ENCODE peak calls at places on chromosome 12, in ten cellular contexts. One of them, this sample, is unnamed.

GRCh38 chr12:5521456-5522325 is 89.8 kb downstream of the NTF3 start:
- DNase-seq in foreskin fibroblast: no peak
- DNase-seq in BJ: no peak
- DNase-seq in neuronal stem cell: no peak
- DNase-seq in H1: peak; percentile 39
- DNase-seq in stomach: no peak
- DNase-seq in astrocyte of the spinal cord: no peak
- DNase-seq in K562: no peak
- DNase-seq in mesenchymal stem cell: no peak
- DNase-seq in ovary: no peak
- DNase-seq in this sample: no peak

GRCh38 chr12:52884526-52885293 is 20.2 kb downstream of the KRT8 start:
- DNase-seq in mesenchymal stem cell: peak; percentile 64
- DNase-seq in H1: peak; percentile 98
- DNase-seq in astrocyte of the spinal cord: peak; percentile 36
- DNase-seq in neuronal stem cell: peak; percentile 78
- DNase-seq in BJ: no peak
- DNase-seq in ovary: peak; percentile 47
- DNase-seq in stomach: peak; percentile 87
- DNase-seq in foreskin fibroblast: peak; percentile 74
- DNase-seq in K562: peak; percentile 83
- DNase-seq in this sample: no peak

GRCh38 chr12:76329163-76329562 is 19.1 kb downstream of the BBS10 start:
- DNase-seq in astrocyte of the spinal cord: peak; percentile 63
- DNase-seq in foreskin fibroblast: peak; percentile 93
- DNase-seq in mesenchymal stem cell: peak; percentile 65
- DNase-seq in stomach: no peak
- DNase-seq in H1: no peak
- DNase-seq in K562: peak; percentile 30
- DNase-seq in neuronal stem cell: no peak
- DNase-seq in ovary: no peak
- DNase-seq in BJ: peak; percentile 76
- DNase-seq in this sample: no peak

GRCh38 chr12:130031571-130032189 is 127.9 kb upstream of the TMEM132D start:
- DNase-seq in stomach: peak; percentile 56
- DNase-seq in foreskin fibroblast: peak; percentile 6
- DNase-seq in K562: peak; percentile 71
- DNase-seq in mesenchymal stem cell: peak; percentile 3
- DNase-seq in BJ: no peak
- DNase-seq in neuronal stem cell: peak; percentile 66
- DNase-seq in H1: peak; percentile 99
- DNase-seq in ovary: no peak
- DNase-seq in astrocyte of the spinal cord: peak; percentile 2
- DNase-seq in this sample: peak; percentile 31

GRCh38 chr12:81332054-81332453 is 254.2 kb downstream of the ACSS3 start:
- DNase-seq in astrocyte of the spinal cord: peak; percentile 1
- DNase-seq in K562: no peak
- DNase-seq in H1: no peak
- DNase-seq in foreskin fibroblast: peak; percentile 6
- DNase-seq in neuronal stem cell: no peak
- DNase-seq in ovary: no peak
- DNase-seq in mesenchymal stem cell: no peak
- DNase-seq in stomach: no peak
- DNase-seq in BJ: no peak
- DNase-seq in this sample: no peak

GRCh38 chr12:58041441-58041840 is 100.1 kb downstream of the ATP23 start:
- DNase-seq in BJ: no peak
- DNase-seq in mesenchymal stem cell: no peak
- DNase-seq in foreskin fibroblast: no peak
- DNase-seq in H1: no peak
- DNase-seq in astrocyte of the spinal cord: no peak
- DNase-seq in neuronal stem cell: no peak
- DNase-seq in ovary: no peak
- DNase-seq in K562: no peak
- DNase-seq in stomach: no peak
- DNase-seq in this sample: no peak

GRCh38 chr12:20024194-20024593 is 344.1 kb upstream of the PDE3A start:
- DNase-seq in K562: no peak
- DNase-seq in stomach: no peak
- DNase-seq in neuronal stem cell: no peak
- DNase-seq in foreskin fibroblast: peak; percentile 68
- DNase-seq in BJ: peak; percentile 13
- DNase-seq in astrocyte of the spinal cord: no peak
- DNase-seq in ovary: no peak
- DNase-seq in H1: no peak
- DNase-seq in mesenchymal stem cell: peak; percentile 49
- DNase-seq in this sample: no peak

GRCh38 chr12:77047341-77048202 is 17.8 kb downstream of the E2F7 start:
- DNase-seq in astrocyte of the spinal cord: no peak
- DNase-seq in stomach: no peak
- DNase-seq in K562: no peak
- DNase-seq in mesenchymal stem cell: no peak
- DNase-seq in neuronal stem cell: no peak
- DNase-seq in ovary: no peak
- DNase-seq in foreskin fibroblast: peak; percentile 58
- DNase-seq in H1: no peak
- DNase-seq in BJ: no peak
- DNase-seq in this sample: no peak

GRCh38 chr12:116577149-116577548 is 18.0 kb downstream of the MAP1LC3B2 start:
- DNase-seq in K562: no peak
- DNase-seq in ovary: no peak
- DNase-seq in H1: no peak
- DNase-seq in mesenchymal stem cell: no peak
- DNase-seq in neuronal stem cell: no peak
- DNase-seq in BJ: no peak
- DNase-seq in stomach: no peak
- DNase-seq in astrocyte of the spinal cord: no peak
- DNase-seq in foreskin fibroblast: peak; percentile 41
- DNase-seq in this sample: no peak

DNA sequence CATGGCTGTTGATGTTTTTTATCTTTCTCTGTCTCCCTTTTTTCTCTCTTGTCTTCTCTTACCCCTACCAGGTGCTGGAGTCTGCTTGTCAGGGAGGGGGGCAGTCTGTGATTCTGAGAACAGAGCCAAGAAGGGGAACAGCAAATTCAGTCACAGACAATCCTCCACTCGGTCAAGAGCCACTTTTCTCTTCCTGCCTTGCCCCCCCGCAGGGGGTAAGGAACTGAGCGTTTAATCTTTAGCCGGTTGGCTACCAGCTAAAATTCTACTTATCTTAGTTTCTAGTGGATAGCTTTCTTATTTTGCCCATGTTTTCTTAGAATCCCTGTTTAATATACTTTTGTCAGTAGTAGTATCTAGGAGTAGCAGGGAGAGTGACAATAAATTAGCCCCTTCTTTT is 1.9 kb downstream of the RIMKLB start:
- DNase-seq in stomach: no peak
- DNase-seq in neuronal stem cell: no peak
- DNase-seq in K562: peak; percentile 48
- DNase-seq in H1: no peak
- DNase-seq in astrocyte of the spinal cord: no peak
- DNase-seq in foreskin fibroblast: no peak
- DNase-seq in mesenchymal stem cell: no peak
- DNase-seq in BJ: no peak
- DNase-seq in ovary: no peak
- DNase-seq in this sample: no peak
- H3K4me3 ChIP-seq in stomach: no peak overlapping the region
- H3K4me3 ChIP-seq in neuronal stem cell: peak overlapping the region; percentile 18
- H3K4me3 ChIP-seq in K562: peak overlapping the region; percentile 9
- H3K4me3 ChIP-seq in H1: peak overlapping the region; percentile 92
- H3K4me3 ChIP-seq in astrocyte of the spinal cord: no peak overlapping the region
- H3K4me3 ChIP-seq in foreskin fibroblast: no peak overlapping the region
- H3K4me3 ChIP-seq in mesenchymal stem cell: peak overlapping the region; percentile 92
- H3K4me3 ChIP-seq in BJ: no peak overlapping the region
- H3K4me3 ChIP-seq in ovary: no peak overlapping the region
- H3K4me3 ChIP-seq in this sample: no peak overlapping the region

DNA sequence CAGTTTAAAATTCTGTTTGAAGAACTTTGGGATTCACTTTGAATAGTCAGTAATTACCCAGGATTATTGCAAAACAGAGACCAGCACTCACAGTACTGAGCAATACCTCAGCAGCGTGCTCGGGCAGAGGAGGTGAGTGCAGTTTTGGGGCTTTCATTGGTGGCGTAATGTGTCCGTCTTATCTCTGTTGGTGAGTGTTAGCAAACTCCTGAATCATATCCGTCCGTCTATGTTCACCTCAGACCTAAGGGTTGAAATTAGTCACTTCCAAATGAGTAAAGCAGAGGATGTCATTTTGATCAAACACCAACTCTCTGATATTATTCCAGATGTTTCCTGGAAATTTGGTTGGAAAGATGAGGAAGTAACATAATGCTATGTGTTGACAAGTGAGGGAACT is 82.8 kb downstream of the BORCS5 start:
- DNase-seq in mesenchymal stem cell: peak; percentile 41
- DNase-seq in astrocyte of the spinal cord: peak; percentile 49
- DNase-seq in ovary: no peak
- DNase-seq in K562: no peak
- DNase-seq in H1: no peak
- DNase-seq in neuronal stem cell: no peak
- DNase-seq in BJ: no peak
- DNase-seq in foreskin fibroblast: no peak
- DNase-seq in stomach: no peak
- DNase-seq in this sample: no peak
- H3K4me3 ChIP-seq in mesenchymal stem cell: no peak overlapping the region
- H3K4me3 ChIP-seq in astrocyte of the spinal cord: no peak overlapping the region
- H3K4me3 ChIP-seq in ovary: no peak overlapping the region
- H3K4me3 ChIP-seq in K562: no peak overlapping the region
- H3K4me3 ChIP-seq in H1: no peak overlapping the region
- H3K4me3 ChIP-seq in neuronal stem cell: no peak overlapping the region
- H3K4me3 ChIP-seq in BJ: no peak overlapping the region
- H3K4me3 ChIP-seq in foreskin fibroblast: no peak overlapping the region
- H3K4me3 ChIP-seq in stomach: no peak overlapping the region
- H3K4me3 ChIP-seq in this sample: no peak overlapping the region

DNA sequence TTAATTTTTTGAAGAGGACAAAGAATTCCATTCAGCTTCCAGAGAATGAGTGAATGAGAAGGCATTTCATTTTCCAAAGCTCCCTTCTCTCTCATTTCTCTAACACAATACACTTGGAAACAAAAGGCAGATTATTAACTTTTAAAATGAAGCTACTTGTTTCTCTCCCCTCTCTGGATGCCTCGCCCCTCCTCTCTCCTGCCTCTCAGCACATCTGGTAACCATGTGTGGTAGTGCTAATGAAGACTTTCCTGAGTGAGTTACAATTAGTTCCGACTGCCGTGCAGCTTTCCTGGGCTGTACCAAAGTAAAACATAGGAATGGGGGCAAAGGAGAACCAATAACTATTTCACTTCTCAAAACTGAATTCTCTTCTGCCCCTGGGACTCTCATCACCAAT is 84.7 kb upstream of the SOX5 start:
- DNase-seq in ovary: no peak
- DNase-seq in foreskin fibroblast: no peak
- DNase-seq in astrocyte of the spinal cord: peak; percentile 26
- DNase-seq in mesenchymal stem cell: peak; percentile 19
- DNase-seq in neuronal stem cell: peak; percentile 20
- DNase-seq in K562: no peak
- DNase-seq in H1: no peak
- DNase-seq in BJ: no peak
- DNase-seq in stomach: no peak
- DNase-seq in this sample: no peak
- H3K4me3 ChIP-seq in ovary: no peak overlapping the region
- H3K4me3 ChIP-seq in foreskin fibroblast: no peak overlapping the region
- H3K4me3 ChIP-seq in astrocyte of the spinal cord: no peak overlapping the region
- H3K4me3 ChIP-seq in mesenchymal stem cell: no peak overlapping the region
- H3K4me3 ChIP-seq in neuronal stem cell: no peak overlapping the region
- H3K4me3 ChIP-seq in K562: no peak overlapping the region
- H3K4me3 ChIP-seq in H1: no peak overlapping the region
- H3K4me3 ChIP-seq in BJ: no peak overlapping the region
- H3K4me3 ChIP-seq in stomach: no peak overlapping the region
- H3K4me3 ChIP-seq in this sample: no peak overlapping the region

GRCh38 chr12:95944108-95944704 is 1.1 kb downstream of the AMDHD1 start:
- DNase-seq in ovary: no peak
- DNase-seq in neuronal stem cell: no peak
- DNase-seq in foreskin fibroblast: no peak
- DNase-seq in H1: no peak
- DNase-seq in BJ: no peak
- DNase-seq in astrocyte of the spinal cord: no peak
- DNase-seq in stomach: no peak
- DNase-seq in mesenchymal stem cell: no peak
- DNase-seq in K562: no peak
- DNase-seq in this sample: no peak
- H3K4me3 ChIP-seq in ovary: no peak overlapping the region
- H3K4me3 ChIP-seq in neuronal stem cell: no peak overlapping the region
- H3K4me3 ChIP-seq in foreskin fibroblast: no peak overlapping the region
- H3K4me3 ChIP-seq in H1: peak overlapping the region; percentile 79
- H3K4me3 ChIP-seq in BJ: no peak overlapping the region
- H3K4me3 ChIP-seq in astrocyte of the spinal cord: no peak overlapping the region
- H3K4me3 ChIP-seq in stomach: no peak overlapping the region
- H3K4me3 ChIP-seq in mesenchymal stem cell: no peak overlapping the region
- H3K4me3 ChIP-seq in K562: no peak overlapping the region
- H3K4me3 ChIP-seq in this sample: no peak overlapping the region

DNA sequence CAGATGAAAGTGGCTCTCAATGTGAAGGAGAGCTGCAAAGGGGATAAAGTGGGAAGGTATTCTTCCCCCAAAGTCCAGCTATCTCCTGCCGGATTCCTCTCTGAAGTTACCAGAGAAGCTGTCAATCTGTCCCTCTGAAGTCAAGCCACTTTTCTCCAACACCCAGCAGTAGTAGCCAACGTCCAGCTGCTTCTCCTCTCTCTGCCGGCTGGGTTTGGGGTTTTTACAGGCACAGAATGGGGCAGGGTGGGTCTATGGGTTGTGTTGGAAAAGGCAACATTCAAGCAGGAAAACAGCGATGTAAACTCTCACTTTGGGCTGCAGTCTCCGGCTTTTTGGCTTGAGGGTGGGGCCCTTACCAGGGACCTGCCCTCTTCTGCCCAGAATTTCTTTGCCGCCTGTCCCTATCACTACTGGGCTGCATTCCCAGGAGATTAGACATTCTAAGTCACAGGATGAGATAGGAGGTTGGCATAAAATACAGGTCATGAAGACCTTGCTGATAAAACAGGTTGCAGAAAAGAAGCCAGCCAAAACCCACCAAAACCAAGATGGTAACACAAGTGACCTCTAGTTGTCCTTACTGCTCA is 16.3 kb downstream of the CAPZA3 start:
- DNase-seq in foreskin fibroblast: no peak
- DNase-seq in mesenchymal stem cell: no peak
- DNase-seq in BJ: no peak
- DNase-seq in ovary: no peak
- DNase-seq in stomach: no peak
- DNase-seq in neuronal stem cell: no peak
- DNase-seq in astrocyte of the spinal cord: no peak
- DNase-seq in H1: no peak
- DNase-seq in K562: no peak
- DNase-seq in this sample: no peak
- H3K4me3 ChIP-seq in foreskin fibroblast: no peak overlapping the region
- H3K4me3 ChIP-seq in mesenchymal stem cell: peak overlapping the region; percentile 40
- H3K4me3 ChIP-seq in BJ: no peak overlapping the region
- H3K4me3 ChIP-seq in ovary: no peak overlapping the region
- H3K4me3 ChIP-seq in stomach: peak overlapping the region; percentile 9
- H3K4me3 ChIP-seq in neuronal stem cell: no peak overlapping the region
- H3K4me3 ChIP-seq in astrocyte of the spinal cord: no peak overlapping the region
- H3K4me3 ChIP-seq in H1: no peak overlapping the region
- H3K4me3 ChIP-seq in K562: no peak overlapping the region
- H3K4me3 ChIP-seq in this sample: no peak overlapping the region

GRCh38 chr12:48004941-48005749 is 869 bp upstream of the COL2A1 start:
- DNase-seq in astrocyte of the spinal cord: no peak
- DNase-seq in K562: no peak
- DNase-seq in neuronal stem cell: no peak
- DNase-seq in H1: no peak
- DNase-seq in ovary: no peak
- DNase-seq in foreskin fibroblast: no peak
- DNase-seq in BJ: no peak
- DNase-seq in stomach: no peak
- DNase-seq in mesenchymal stem cell: no peak
- DNase-seq in this sample: no peak
- H3K4me3 ChIP-seq in astrocyte of the spinal cord: no peak overlapping the region
- H3K4me3 ChIP-seq in K562: no peak overlapping the region
- H3K4me3 ChIP-seq in neuronal stem cell: peak overlapping the region; percentile 71
- H3K4me3 ChIP-seq in H1: peak overlapping the region; percentile 60
- H3K4me3 ChIP-seq in ovary: no peak overlapping the region
- H3K4me3 ChIP-seq in foreskin fibroblast: no peak overlapping the region
- H3K4me3 ChIP-seq in BJ: no peak overlapping the region
- H3K4me3 ChIP-seq in stomach: peak overlapping the region; percentile 37
- H3K4me3 ChIP-seq in mesenchymal stem cell: no peak overlapping the region
- H3K4me3 ChIP-seq in this sample: peak overlapping the region; percentile 35